ENCODE peak calls at places on chromosome 15, in six cellular contexts. Y is neural progenitor cell, I is mammary epithelial cell, B is endothelial cell of umbilical vein, S is GM23338, H is PC-3. K is an unnamed sample.
A peak's percentile ranks its signal among the peaks of the same experiment; 100 is the strongest.

GRCh38 chr15:52225230-52225629 is 34.0 kb upstream of the GNB5 start:
- DNase-seq in Y (no peak), I (no peak), B (no peak), S (no peak), H (no peak), K (no peak)

GRCh38 chr15:100733088-100733487 is 130.7 kb downstream of the ASB7 start:
- DNase-seq in Y (no peak), I (peak; percentile 39), B (no peak), S (no peak), H (peak; percentile 65), K (peak; percentile 68)

GRCh38 chr15:67835349-67836133 is 4.3 kb downstream of the RNU6-1 start:
- DNase-seq in Y (peak; percentile 72), I (no peak), B (no peak), S (peak; percentile 78), H (no peak), K (no peak)

GRCh38 chr15:75904241-75904631 is 558 bp downstream of the FBXO22 start:
- DNase-seq in Y (peak; percentile 72), I (peak; percentile 50), B (peak; percentile 56), S (peak; percentile 65), H (peak; percentile 37), K (peak; percentile 51)

GRCh38 chr15:67413770-67414429 is 107.0 kb upstream of the C15orf61 start:
- DNase-seq in Y (no peak), I (no peak), B (peak; percentile 72), S (no peak), H (peak; percentile 64), K (peak; percentile 66)

GRCh38 chr15:60165111-60165510 is 161.0 kb downstream of the FOXB1 start:
- DNase-seq in Y (no peak), I (no peak), B (no peak), S (no peak), H (no peak), K (no peak)

GRCh38 chr15:49652922-49653321 is 32.1 kb downstream of the DTWD1 start:
- DNase-seq in Y (no peak), I (no peak), B (no peak), S (no peak), H (no peak), K (no peak)

GRCh38 chr15:62881056-62881455 is 161.5 kb upstream of the TPM1 start:
- DNase-seq in Y (peak; percentile 64), I (no peak), B (no peak), S (no peak), H (no peak), K (no peak)

GRCh38 chr15:101805605-101806345 is 2.5 kb downstream of the OR4F6 start:
- DNase-seq in Y (no peak), I (peak; percentile 68), B (no peak), S (no peak), H (peak; percentile 5), K (no peak)

GRCh38 chr15:92384391-92384790 is 9.3 kb upstream of the ST8SIA2 start:
- DNase-seq in Y (peak; percentile 45), I (peak; percentile 54), B (no peak), S (no peak), H (no peak), K (no peak)

GRCh38 chr15:93179072-93179471 is 90.1 kb upstream of the RGMA start:
- DNase-seq in Y (no peak), I (no peak), B (no peak), S (no peak), H (no peak), K (no peak)

GRCh38 chr15:66799242-66799641 is 97.2 kb downstream of the SMAD6 start:
- DNase-seq in Y (no peak), I (no peak), B (no peak), S (no peak), H (no peak), K (no peak)

GRCh38 chr15:44882499-44882968 is 74.0 kb upstream of the TERB2 start:
- DNase-seq in Y (no peak), I (peak; percentile 77), B (no peak), S (no peak), H (peak; percentile 16), K (no peak)

GRCh38 chr15:66713843-66714508 is 11.9 kb downstream of the SMAD6 start:
- DNase-seq in Y (no peak), I (no peak), B (no peak), S (no peak), H (no peak), K (no peak)

GRCh38 chr15:77097317-77097721 is 26.4 kb upstream of the TSPAN3 start:
- DNase-seq in Y (no peak), I (no peak), B (no peak), S (no peak), H (no peak), K (no peak)

GRCh38 chr15:29225534-29226224 is 43.9 kb downstream of the NSMCE3 start:
- DNase-seq in Y (no peak), I (no peak), B (no peak), S (no peak), H (no peak), K (no peak)

GRCh38 chr15:99174989-99175388 is 70.1 kb downstream of the SYNM start:
- DNase-seq in Y (no peak), I (no peak), B (no peak), S (no peak), H (no peak), K (no peak)

GRCh38 chr15:60374628-60375081 is 23.1 kb downstream of the ANXA2 start:
- DNase-seq in Y (peak; percentile 35), I (peak; percentile 96), B (peak; percentile 98), S (peak; percentile 65), H (peak; percentile 97), K (peak; percentile 99)

GRCh38 chr15:39898317-39898716 is 21.7 kb downstream of the GPR176 start:
- DNase-seq in Y (no peak), I (no peak), B (no peak), S (no peak), H (no peak), K (no peak)

GRCh38 chr15:93250212-93250611 is 161.2 kb upstream of the RGMA start:
- DNase-seq in Y (no peak), I (no peak), B (no peak), S (no peak), H (no peak), K (no peak)

GRCh38 chr15:70242962-70243685 is 145.4 kb upstream of the TLE3 start:
- DNase-seq in Y (no peak), I (peak; percentile 42), B (no peak), S (no peak), H (no peak), K (no peak)

GRCh38 chr15:31230630-31231485 is 95.8 kb upstream of the KLF13 start:
- DNase-seq in Y (no peak), I (no peak), B (no peak), S (no peak), H (no peak), K (no peak)

GRCh38 chr15:25711164-25711563 is 152.0 kb downstream of the ATP10A start:
- DNase-seq in Y (no peak), I (no peak), B (no peak), S (no peak), H (no peak), K (no peak)

GRCh38 chr15:42919794-42920280 is 741 bp downstream of the TTBK2 start:
- DNase-seq in Y (peak; percentile 51), I (peak; percentile 54), B (peak; percentile 66), S (peak; percentile 39), H (peak; percentile 35), K (peak; percentile 53)

GRCh38 chr15:99197861-99198260 is 51.5 kb downstream of the TTC23 start:
- DNase-seq in Y (no peak), I (peak; percentile 6), B (no peak), S (no peak), H (no peak), K (peak; percentile 16)

GRCh38 chr15:47484997-47485396 is 232.3 kb upstream of the SEMA6D start:
- DNase-seq in Y (no peak), I (no peak), B (no peak), S (no peak), H (peak; percentile 55), K (peak; percentile 46)

GRCh38 chr15:39767921-39768320 is 14.7 kb downstream of the FSIP1 start:
- DNase-seq in Y (no peak), I (no peak), B (no peak), S (peak; percentile 51), H (no peak), K (no peak)

GRCh38 chr15:85772668-85773067 is 22.1 kb downstream of the KLHL25 start:
- DNase-seq in Y (no peak), I (peak; percentile 69), B (no peak), S (no peak), H (no peak), K (no peak)

GRCh38 chr15:99429681-99430081 is 136.1 kb upstream of the MEF2A start:
- DNase-seq in Y (no peak), I (no peak), B (no peak), S (no peak), H (no peak), K (no peak)

GRCh38 chr15:101167791-101168462 is 83.9 kb downstream of the CHSY1 start:
- DNase-seq in Y (no peak), I (peak; percentile 87), B (peak; percentile 95), S (no peak), H (peak; percentile 93), K (peak; percentile 86)

GRCh38 chr15:51735211-51735610 is 2.2 kb downstream of the LYSMD2 start:
- DNase-seq in Y (no peak), I (no peak), B (no peak), S (no peak), H (no peak), K (no peak)

GRCh38 chr15:85753791-85754452 is 40.8 kb downstream of the KLHL25 start:
- DNase-seq in Y (no peak), I (peak; percentile 37), B (no peak), S (no peak), H (no peak), K (no peak)

GRCh38 chr15:42964476-42964875 is 43.9 kb upstream of the TTBK2 start:
- DNase-seq in Y (no peak), I (no peak), B (no peak), S (no peak), H (no peak), K (no peak)

GRCh38 chr15:84689858-84690257 is 26.1 kb downstream of the SEC11A start:
- DNase-seq in Y (no peak), I (no peak), B (no peak), S (no peak), H (no peak), K (no peak)

GRCh38 chr15:38588672-38589071 is 24.1 kb upstream of the RASGRP1 start:
- DNase-seq in Y (no peak), I (peak; percentile 18), B (no peak), S (no peak), H (no peak), K (peak; percentile 38)

GRCh38 chr15:89647191-89647851 is 7.9 kb downstream of the KIF7 start:
- DNase-seq in Y (peak; percentile 82), I (peak; percentile 23), B (peak; percentile 56), S (peak; percentile 85), H (peak; percentile 72), K (peak; percentile 53)
- H3K36me3 ChIP-seq in Y (no peaks in the 10 kb centered on the region), I (no peaks in the 10 kb centered on the region), B (no peaks in the 10 kb centered on the region), S (no peaks in the 10 kb centered on the region), H (peaks cover 27% of the 10 kb centered on the region), K (peaks cover 3% of the 10 kb centered on the region)

GRCh38 chr15:78629716-78630065 is 8.9 kb upstream of the CHRNA3 start:
- DNase-seq in Y (no peak), I (no peak), B (no peak), S (no peak), H (no peak), K (no peak)
- TF ChIP-seq CTCF in Y (no peak), I (no peak), B (no peak), S (no peak), H (no peak), K (no peak)

GRCh38 chr15:96326551-96327154 is 3.8 kb upstream of the NR2F2 start:
- DNase-seq in Y (peak; percentile 78), I (peak; percentile 62), B (peak; percentile 70), S (peak; percentile 69), H (peak; percentile 65), K (peak; percentile 60)
- TF ChIP-seq EZH2 in Y (no peak), I (no peak), B (no peak), S (peak; percentile 85), H (no peak), K (no peak)

GRCh38 chr15:34362047-34362773 is 4.8 kb downstream of the LPCAT4 start:
- DNase-seq in Y (no peak), I (peak; percentile 12), B (peak; percentile 20), S (peak; percentile 18), H (peak; percentile 38), K (no peak)
- H3K36me3 ChIP-seq in Y (no peaks in the 10 kb centered on the region), I (peaks cover 19% of the 10 kb centered on the region), B (peaks cover 6% of the 10 kb centered on the region), S (peaks cover 15% of the 10 kb centered on the region), H (peaks cover 40% of the 10 kb centered on the region), K (peaks cover 13% of the 10 kb centered on the region)